ENCODE peak calls at places on chromosomes 4 and X, in nine cellular contexts. R is NCI-H1092, B is nucleus accumbens, G is memory B cell, X is left ventricle myocardium inferior, J is GM10248, W is RPMI8226, N is type B pancreatic cell, D is NCI-H2081. I is an unnamed sample.

GRCh38 chr4:95417531-95417930 is 131.2 kb downstream of the UNC5C start:
- DNase-seq in N (no peak), J (no peak), W (no peak), G (no peak), B (no peak), D (peak), R (no peak), X (no peak), I (peak)

GRCh38 chrX:143165778-143166177 is 140.1 kb downstream of the SPANXN4 start:
- DNase-seq in B (no peak), N (no peak), R (no peak), D (no peak), W (no peak), J (no peak), G (no peak), X (no peak), I (no peak)

GRCh38 chr4:56979674-56980073 is 978 bp downstream of the POLR2B start:
- DNase-seq in X (no peak), G (no peak), J (no peak), B (no peak), D (peak), R (no peak), W (peak), N (no peak), I (no peak)

GRCh38 chr4:113979157-113979972 is at the start of gene ARSJ:
- DNase-seq in W (no peak), G (no peak), J (peak), R (peak), D (peak), N (peak), X (peak), B (peak), I (peak)

GRCh38 chrX:126723881-126724280 is 95.6 kb upstream of the PRR32 start:
- DNase-seq in R (no peak), W (no peak), D (no peak), J (no peak), G (no peak), B (no peak), N (no peak), X (no peak), I (no peak)

GRCh38 chr4:80239480-80239879 is 27.0 kb upstream of the FGF5 start:
- DNase-seq in B (no peak), R (no peak), J (no peak), X (no peak), W (no peak), G (no peak), D (no peak), N (no peak), I (no peak)

GRCh38 chr4:140168474-140168873 is 14.5 kb upstream of the MAML3 start:
- DNase-seq in R (no peak), J (no peak), X (no peak), W (no peak), B (no peak), D (no peak), G (no peak), N (no peak), I (no peak)

GRCh38 chr4:48669086-48669485 is 111.0 kb downstream of the FRYL start:
- DNase-seq in D (peak), N (no peak), W (no peak), J (no peak), B (no peak), G (no peak), X (no peak), R (no peak), I (no peak)

GRCh38 chr4:59247032-59247431 is 1953.1 kb upstream of the ADGRL3 start:
- DNase-seq in B (no peak), D (peak), N (no peak), J (no peak), G (no peak), X (no peak), W (no peak), R (no peak), I (peak)

GRCh38 chr4:1839306-1839705 is 16.6 kb downstream of the LETM1 start:
- DNase-seq in B (no peak), W (no peak), X (no peak), J (no peak), G (no peak), N (no peak), D (no peak), R (no peak), I (no peak)

GRCh38 chr4:157004279-157005161 is 32.9 kb upstream of the PDGFC start:
- DNase-seq in R (no peak), N (no peak), X (no peak), D (no peak), B (no peak), G (no peak), W (no peak), J (no peak), I (no peak)

GRCh38 chr4:125547842-125548241 is 233.1 kb downstream of the FAT4 start:
- DNase-seq in G (no peak), W (no peak), J (no peak), B (no peak), X (no peak), N (no peak), R (no peak), D (no peak), I (no peak)

I was measured in NCI-H69.